ENCODE peak calls at places on chromosomes 7 and 10, in ten cellular contexts. R is mesenteric fat pad; K is astrocyte; D is NCI-H748 treated with DMSO at 0.1 percent for 48 hours; L is natural killer cell; E is SW 1271; W is activated CD4-positive, alpha-beta T cell treated with anti-CD3 and anti-CD28 coated beads, Interleukin-2, amount 10 ng/mL, durations not matched to agents 7 days and 5 days; P is adrenal gland; Q is progenitor cell of endocrine pancreas; O is IMR-90. C is an unnamed sample.

GRCh38 chr10:101888251-101888949 is 44.8 kb upstream of the KCNIP2 start:
- DNase-seq in L (no peak), R (no peak), Q (no peak), E (no peak), O (no peak), W (no peak), D (no peak), P (no peak), K (no peak), C (no peak)

GRCh38 chr10:95480901-95481491 is 80.2 kb downstream of the SORBS1 start:
- DNase-seq in E (no peak), K (peak), R (no peak), Q (no peak), O (no peak), D (no peak), L (no peak), P (no peak), W (no peak), C (no peak)

GRCh38 chr10:98006266-98006665 is 24.2 kb downstream of the CRTAC1 start:
- DNase-seq in O (no peak), P (no peak), D (peak), W (no peak), K (no peak), Q (no peak), L (no peak), R (no peak), E (no peak), C (no peak)

GRCh38 chr10:8242295-8242872 is 187.9 kb downstream of the GATA3 start:
- DNase-seq in W (no peak), P (no peak), E (no peak), O (no peak), R (no peak), Q (no peak), K (no peak), D (no peak), L (no peak), C (no peak)

GRCh38 chr10:8056891-8057331 is 2.4 kb downstream of the GATA3 start:
- DNase-seq in O (no peak), D (no peak), Q (no peak), K (no peak), E (no peak), W (peak), R (no peak), P (no peak), L (no peak), C (no peak)

GRCh38 chr7:132249591-132249971 is 326.7 kb downstream of the PLXNA4 start:
- DNase-seq in D (no peak), E (no peak), W (no peak), L (no peak), O (no peak), P (no peak), K (no peak), R (peak), Q (no peak), C (no peak)

GRCh38 chr7:155860840-155861479 is 48.7 kb upstream of the SHH start:
- DNase-seq in R (peak), W (peak), E (no peak), P (peak), K (peak), L (no peak), D (no peak), Q (no peak), O (peak), C (no peak)

GRCh38 chr7:105759670-105760548 is 116.5 kb downstream of the ATXN7L1 start:
- DNase-seq in O (peak), P (peak), W (peak), K (peak), R (no peak), L (no peak), D (peak), Q (no peak), E (no peak), C (peak)

GRCh38 chr10:71085689-71086438 is 126.5 kb upstream of the UNC5B start:
- DNase-seq in L (peak), P (no peak), E (no peak), R (peak), K (no peak), W (no peak), Q (peak), D (no peak), O (no peak), C (no peak)

GRCh38 chr10:74738985-74739567 is 87.3 kb upstream of the KAT6B start:
- DNase-seq in R (no peak), K (no peak), O (peak), Q (no peak), L (peak), D (no peak), W (peak), E (no peak), P (peak), C (peak)

GRCh38 chr7:116354546-116355422 is 144.4 kb downstream of the TES start:
- DNase-seq in Q (no peak), W (no peak), P (peak), D (no peak), K (peak), O (peak), L (no peak), E (peak), R (no peak), C (no peak)

GRCh38 chr7:70728873-70729552 is 402.9 kb upstream of the GALNT17 start:
- DNase-seq in R (no peak), P (no peak), D (no peak), L (no peak), Q (no peak), W (no peak), E (no peak), K (peak), O (no peak), C (no peak)

GRCh38 chr10:91745086-91745831 is 53.0 kb upstream of the TNKS2 start:
- DNase-seq in O (no peak), L (no peak), E (no peak), W (no peak), D (no peak), Q (peak), K (peak), R (no peak), P (no peak), C (peak)

GRCh38 chr10:129754211-129755050 is 209.6 kb downstream of the EBF3 start:
- DNase-seq in Q (no peak), K (no peak), D (no peak), E (no peak), W (no peak), P (no peak), O (no peak), R (peak), L (no peak), C (no peak)

GRCh38 chr10:93131956-93132355 is 58.3 kb downstream of the CYP26A1 start:
- DNase-seq in W (no peak), Q (no peak), D (no peak), E (no peak), P (no peak), L (no peak), O (no peak), R (no peak), K (no peak), C (no peak)

GRCh38 chr7:157589680-157590079 is 252.9 kb downstream of the DNAJB6 start:
- DNase-seq in R (no peak), L (no peak), P (no peak), K (no peak), E (no peak), Q (no peak), W (no peak), O (no peak), D (no peak), C (no peak)

GRCh38 chr10:52864459-52865106 is 92.0 kb upstream of the MBL2 start:
- DNase-seq in L (no peak), O (peak), Q (no peak), D (no peak), P (peak), W (no peak), R (no peak), E (no peak), K (peak), C (peak)

GRCh38 chr10:72334196-72334831 is 20.4 kb downstream of the DNAJB12 start:
- DNase-seq in E (no peak), W (no peak), D (peak), K (peak), P (peak), Q (no peak), R (no peak), O (peak), L (no peak), C (no peak)

GRCh38 chr7:3697472-3697871 is 396.4 kb downstream of the SDK1 start:
- DNase-seq in O (no peak), E (no peak), P (no peak), R (no peak), D (no peak), W (no peak), K (no peak), L (no peak), Q (no peak), C (no peak)

GRCh38 chr7:28349637-28350036 is 62.7 kb upstream of the CREB5 start:
- DNase-seq in W (no peak), R (no peak), P (no peak), Q (no peak), D (peak), E (no peak), L (no peak), O (peak), K (no peak), C (no peak)

GRCh38 chr7:99034932-99035722 is 108.8 kb downstream of the SMURF1 start:
- DNase-seq in R (peak), L (no peak), P (no peak), E (no peak), D (no peak), K (no peak), O (no peak), W (no peak), Q (no peak), C (no peak)

GRCh38 chr10:21048086-21048485 is 151.0 kb upstream of the NEBL start:
- DNase-seq in L (no peak), D (no peak), P (no peak), O (no peak), K (no peak), W (no peak), R (no peak), E (no peak), Q (no peak), C (no peak)

GRCh38 chr7:112782498-112782897 is 7.7 kb downstream of the TMEM168 start:
- DNase-seq in P (no peak), Q (no peak), O (no peak), L (no peak), R (no peak), D (no peak), K (no peak), W (no peak), E (no peak), C (no peak)

GRCh38 chr10:14617850-14618249 is 156.8 kb downstream of the FAM107B start:
- DNase-seq in R (no peak), L (no peak), Q (no peak), D (no peak), E (no peak), O (peak), W (no peak), P (no peak), K (peak), C (no peak)

GRCh38 chr10:69464801-69465401 is 13.6 kb downstream of the TSPAN15 start:
- DNase-seq in Q (no peak), R (no peak), K (no peak), W (no peak), L (no peak), E (no peak), D (no peak), O (no peak), P (no peak), C (no peak)

GRCh38 chr10:31062856-31063255 is 31.2 kb upstream of the ZNF438 start:
- DNase-seq in L (no peak), E (no peak), R (no peak), W (no peak), O (peak), P (no peak), Q (no peak), K (peak), D (no peak), C (no peak)

GRCh38 chr10:74890460-74890859 is 64.1 kb downstream of the KAT6B start:
- DNase-seq in O (no peak), K (no peak), W (no peak), E (no peak), R (no peak), Q (no peak), L (no peak), D (no peak), P (no peak), C (no peak)

GRCh38 chr10:3048114-3049019 is 19.0 kb upstream of the PFKP start:
- DNase-seq in W (no peak), K (peak), R (no peak), L (no peak), D (no peak), P (no peak), Q (no peak), E (no peak), O (peak), C (no peak)

GRCh38 chr7:2760098-2760889 is 72.3 kb downstream of the AMZ1 start:
- DNase-seq in L (no peak), W (no peak), K (no peak), R (no peak), O (peak), E (no peak), D (peak), P (peak), Q (no peak), C (no peak)

GRCh38 chr7:106916689-106917088 is 51.6 kb downstream of the PIK3CG start:
- DNase-seq in D (no peak), W (no peak), L (no peak), O (peak), Q (no peak), K (peak), R (no peak), E (no peak), P (no peak), C (no peak)

GRCh38 chr10:115844592-115844991 is 428.4 kb downstream of the GFRA1 start:
- DNase-seq in D (no peak), K (peak), W (no peak), L (no peak), O (no peak), R (no peak), E (no peak), P (peak), Q (no peak), C (no peak)

GRCh38 chr7:27179030-27179429 is 4.9 kb upstream of the HOXA10 start:
- DNase-seq in R (peak), Q (no peak), K (no peak), D (no peak), W (no peak), P (no peak), L (no peak), O (no peak), E (no peak), C (no peak)

GRCh38 chr7:157404845-157405481 is 68.2 kb downstream of the DNAJB6 start:
- DNase-seq in Q (no peak), L (no peak), D (no peak), P (peak), E (peak), O (peak), W (peak), K (peak), R (peak), C (no peak)

GRCh38 chr7:47416454-47417121 is 165.3 kb downstream of the TNS3 start:
- DNase-seq in O (no peak), L (no peak), P (no peak), Q (no peak), E (no peak), D (no peak), W (no peak), R (no peak), K (peak), C (no peak)

GRCh38 chr7:30141405-30142045 is 6.7 kb downstream of the MTURN start:
- DNase-seq in E (no peak), K (no peak), O (no peak), R (no peak), D (no peak), P (no peak), Q (no peak), L (no peak), W (no peak), C (no peak)

GRCh38 chr7:41834805-41835694 is 132.2 kb upstream of the INHBA start:
- DNase-seq in P (no peak), Q (no peak), R (no peak), L (no peak), K (peak), D (no peak), O (peak), W (no peak), E (no peak), C (no peak)

GRCh38 chr10:87089746-87090145 is 4.9 kb downstream of the GLUD1 start:
- DNase-seq in Q (no peak), L (no peak), K (no peak), O (no peak), W (no peak), D (no peak), P (no peak), R (no peak), E (no peak), C (no peak)

GRCh38 chr7:33757563-33758165 is 147.7 kb upstream of the BMPER start:
- DNase-seq in K (no peak), R (no peak), L (no peak), E (no peak), P (peak), Q (no peak), D (peak), W (peak), O (peak), C (peak)

GRCh38 chr7:121938429-121938996 is 65.6 kb downstream of the PTPRZ1 start:
- DNase-seq in O (no peak), L (no peak), E (no peak), D (no peak), K (no peak), W (no peak), Q (no peak), P (no peak), R (no peak), C (no peak)